ENCODE peak calls at places on chromosomes 1 and 21, in seven cellular contexts. One of them, this sample, is unnamed.
A peak's percentile ranks its signal among the peaks of the same experiment; 100 is the strongest.

GRCh38 chr1:213399695-213400094 is 348.7 kb downstream of the RPS6KC1 start:
- DNase-seq in A549: no peak
- DNase-seq in transverse colon: no peak
- DNase-seq in ovary: no peak
- DNase-seq in suprapubic skin: no peak
- DNase-seq in PC-9: no peak
- DNase-seq in CD8-positive, alpha-beta memory T cell: no peak
- DNase-seq in this sample: no peak

GRCh38 chr1:84836145-84836544 is 56.9 kb downstream of the LPAR3 start:
- DNase-seq in A549: no peak
- DNase-seq in transverse colon: no peak
- DNase-seq in ovary: no peak
- DNase-seq in suprapubic skin: no peak
- DNase-seq in PC-9: peak; percentile 50
- DNase-seq in CD8-positive, alpha-beta memory T cell: no peak
- DNase-seq in this sample: no peak

GRCh38 chr1:54377040-54377691 is 29.0 kb downstream of the SSBP3 start:
- DNase-seq in A549: no peak
- DNase-seq in transverse colon: no peak
- DNase-seq in ovary: peak; percentile 48
- DNase-seq in suprapubic skin: no peak
- DNase-seq in PC-9: no peak
- DNase-seq in CD8-positive, alpha-beta memory T cell: no peak
- DNase-seq in this sample: no peak

GRCh38 chr1:31396633-31397351 is 16.2 kb upstream of the SERINC2 start:
- DNase-seq in A549: no peak
- DNase-seq in transverse colon: no peak
- DNase-seq in ovary: no peak
- DNase-seq in suprapubic skin: no peak
- DNase-seq in PC-9: no peak
- DNase-seq in CD8-positive, alpha-beta memory T cell: no peak
- DNase-seq in this sample: no peak

GRCh38 chr1:47262787-47263413 is 30.9 kb upstream of the TAL1 start:
- DNase-seq in A549: peak; percentile 50
- DNase-seq in transverse colon: peak; percentile 53
- DNase-seq in ovary: no peak
- DNase-seq in suprapubic skin: no peak
- DNase-seq in PC-9: peak; percentile 40
- DNase-seq in CD8-positive, alpha-beta memory T cell: no peak
- DNase-seq in this sample: no peak

GRCh38 chr1:63537940-63538339 is 14.6 kb downstream of the EFCAB7 start:
- DNase-seq in A549: no peak
- DNase-seq in transverse colon: no peak
- DNase-seq in ovary: no peak
- DNase-seq in suprapubic skin: no peak
- DNase-seq in PC-9: no peak
- DNase-seq in CD8-positive, alpha-beta memory T cell: no peak
- DNase-seq in this sample: no peak

GRCh38 chr1:47875831-47876586 is 121.2 kb downstream of the TRABD2B start:
- DNase-seq in A549: no peak
- DNase-seq in transverse colon: no peak
- DNase-seq in ovary: no peak
- DNase-seq in suprapubic skin: no peak
- DNase-seq in PC-9: no peak
- DNase-seq in CD8-positive, alpha-beta memory T cell: no peak
- DNase-seq in this sample: no peak

GRCh38 chr1:112533029-112533428 is 24.3 kb downstream of the WNT2B start:
- DNase-seq in A549: no peak
- DNase-seq in transverse colon: no peak
- DNase-seq in ovary: no peak
- DNase-seq in suprapubic skin: no peak
- DNase-seq in PC-9: no peak
- DNase-seq in CD8-positive, alpha-beta memory T cell: no peak
- DNase-seq in this sample: no peak

GRCh38 chr1:234520908-234521801 is 42.2 kb upstream of the TARBP1 start:
- DNase-seq in A549: no peak
- DNase-seq in transverse colon: no peak
- DNase-seq in ovary: no peak
- DNase-seq in suprapubic skin: peak; percentile 35
- DNase-seq in PC-9: no peak
- DNase-seq in CD8-positive, alpha-beta memory T cell: no peak
- DNase-seq in this sample: no peak
- H3K27ac ChIP-seq in A549: peak overlapping the region; percentile 91
- H3K27ac ChIP-seq in transverse colon: no peak overlapping the region
- H3K27ac ChIP-seq in ovary: no peak overlapping the region
- H3K27ac ChIP-seq in suprapubic skin: no peak overlapping the region
- H3K27ac ChIP-seq in PC-9: no peak overlapping the region
- H3K27ac ChIP-seq in CD8-positive, alpha-beta memory T cell: no peak overlapping the region
- H3K27ac ChIP-seq in this sample: no peak overlapping the region

GRCh38 chr21:38388219-38388618 is 110.1 kb downstream of the ERG start:
- DNase-seq in A549: no peak
- DNase-seq in transverse colon: no peak
- DNase-seq in ovary: no peak
- DNase-seq in suprapubic skin: no peak
- DNase-seq in PC-9: no peak
- DNase-seq in CD8-positive, alpha-beta memory T cell: no peak
- DNase-seq in this sample: no peak
- H3K4me1 ChIP-seq in A549: no peaks in the 10 kb centered on the region
- H3K4me1 ChIP-seq in transverse colon: no peaks in the 10 kb centered on the region
- H3K4me1 ChIP-seq in ovary: no peaks in the 10 kb centered on the region
- H3K4me1 ChIP-seq in suprapubic skin: no peaks in the 10 kb centered on the region
- H3K4me1 ChIP-seq in PC-9: no peaks in the 10 kb centered on the region
- H3K4me1 ChIP-seq in CD8-positive, alpha-beta memory T cell: no peaks in the 10 kb centered on the region
- H3K4me1 ChIP-seq in this sample: peaks cover 63% of the 10 kb centered on the region

GRCh38 chr1:225842788-225843425 is 33.0 kb downstream of the EPHX1 start:
- DNase-seq in A549: no peak
- DNase-seq in transverse colon: no peak
- DNase-seq in ovary: no peak
- DNase-seq in suprapubic skin: no peak
- DNase-seq in PC-9: no peak
- DNase-seq in CD8-positive, alpha-beta memory T cell: no peak
- DNase-seq in this sample: no peak
- H3K27ac ChIP-seq in A549: peak overlapping the region; percentile 20
- H3K27ac ChIP-seq in transverse colon: no peak overlapping the region
- H3K27ac ChIP-seq in ovary: no peak overlapping the region
- H3K27ac ChIP-seq in suprapubic skin: no peak overlapping the region
- H3K27ac ChIP-seq in PC-9: no peak overlapping the region
- H3K27ac ChIP-seq in CD8-positive, alpha-beta memory T cell: no peak overlapping the region
- H3K27ac ChIP-seq in this sample: no peak overlapping the region

GRCh38 chr1:37479255-37480124 is 5.1 kb downstream of the ZC3H12A start:
- DNase-seq in A549: peak; percentile 81
- DNase-seq in transverse colon: peak; percentile 97
- DNase-seq in ovary: peak; percentile 80
- DNase-seq in suprapubic skin: peak; percentile 93
- DNase-seq in PC-9: peak; percentile 93
- DNase-seq in CD8-positive, alpha-beta memory T cell: peak; percentile 85
- DNase-seq in this sample: peak; percentile 96

GRCh38 chr1:37480125-37480466 is 5.7 kb downstream of the ZC3H12A start:
- DNase-seq in A549: no peak
- DNase-seq in transverse colon: no peak
- DNase-seq in ovary: peak; percentile 22
- DNase-seq in suprapubic skin: peak; percentile 78
- DNase-seq in PC-9: no peak
- DNase-seq in CD8-positive, alpha-beta memory T cell: no peak
- DNase-seq in this sample: no peak

GRCh38 chr1:37477946-37478345 is 3.6 kb downstream of the ZC3H12A start:
- DNase-seq in A549: no peak
- DNase-seq in transverse colon: peak; percentile 23
- DNase-seq in ovary: no peak
- DNase-seq in suprapubic skin: no peak
- DNase-seq in PC-9: no peak
- DNase-seq in CD8-positive, alpha-beta memory T cell: no peak
- DNase-seq in this sample: peak; percentile 36

GRCh38 chr1:37478451-37478871 is 4.1 kb downstream of the ZC3H12A start:
- DNase-seq in A549: no peak
- DNase-seq in transverse colon: peak; percentile 24
- DNase-seq in ovary: no peak
- DNase-seq in suprapubic skin: peak; percentile 55
- DNase-seq in PC-9: no peak
- DNase-seq in CD8-positive, alpha-beta memory T cell: peak; percentile 44
- DNase-seq in this sample: no peak

DNA sequence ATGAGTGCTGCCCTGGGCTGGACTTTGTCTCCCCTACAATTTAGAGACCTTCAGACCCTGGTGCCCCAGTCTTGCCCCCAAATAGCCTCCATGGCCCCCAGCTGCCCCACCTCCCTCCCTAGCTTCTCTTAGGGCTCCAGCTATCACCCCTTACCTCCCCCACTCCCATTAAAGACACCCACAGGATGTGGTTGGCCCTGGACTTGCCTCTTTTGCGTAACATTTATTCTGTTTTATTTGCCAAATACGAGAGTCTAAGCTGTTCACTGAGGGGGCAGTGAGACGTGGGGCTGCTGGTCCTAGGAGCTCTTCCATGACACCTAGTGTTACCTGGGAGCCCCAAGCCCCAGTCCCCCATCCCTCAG is 4.5 kb downstream of the ZC3H12A start:
- DNase-seq in A549: no peak
- DNase-seq in transverse colon: peak; percentile 47
- DNase-seq in ovary: no peak
- DNase-seq in suprapubic skin: peak; percentile 58
- DNase-seq in PC-9: no peak
- DNase-seq in CD8-positive, alpha-beta memory T cell: peak; percentile 47
- DNase-seq in this sample: peak; percentile 35
- H3K4me1 ChIP-seq in A549: peaks cover 52% of the 10 kb centered on the region
- H3K4me1 ChIP-seq in transverse colon: peaks cover 61% of the 10 kb centered on the region
- H3K4me1 ChIP-seq in ovary: peaks cover 38% of the 10 kb centered on the region
- H3K4me1 ChIP-seq in suprapubic skin: peaks cover 77% of the 10 kb centered on the region
- H3K4me1 ChIP-seq in PC-9: peaks cover 50% of the 10 kb centered on the region
- H3K4me1 ChIP-seq in CD8-positive, alpha-beta memory T cell: peaks cover 49% of the 10 kb centered on the region
- H3K4me1 ChIP-seq in this sample: peaks cover 84% of the 10 kb centered on the region

GRCh38 chr21:45327458-45328197 is 39.9 kb upstream of the POFUT2 start:
- DNase-seq in A549: no peak
- DNase-seq in transverse colon: no peak
- DNase-seq in ovary: no peak
- DNase-seq in suprapubic skin: no peak
- DNase-seq in PC-9: no peak
- DNase-seq in CD8-positive, alpha-beta memory T cell: no peak
- DNase-seq in this sample: peak; percentile 32
- H3K27ac ChIP-seq in A549: peak overlapping the region; percentile 100
- H3K27ac ChIP-seq in transverse colon: no peak overlapping the region
- H3K27ac ChIP-seq in ovary: no peak overlapping the region
- H3K27ac ChIP-seq in suprapubic skin: no peak overlapping the region
- H3K27ac ChIP-seq in PC-9: no peak overlapping the region
- H3K27ac ChIP-seq in CD8-positive, alpha-beta memory T cell: no peak overlapping the region
- H3K27ac ChIP-seq in this sample: no peak overlapping the region

GRCh38 chr21:44999428-44999971 is 59.7 kb downstream of the SLX9 start:
- DNase-seq in A549: no peak
- DNase-seq in transverse colon: no peak
- DNase-seq in ovary: no peak
- DNase-seq in suprapubic skin: no peak
- DNase-seq in PC-9: no peak
- DNase-seq in CD8-positive, alpha-beta memory T cell: no peak
- DNase-seq in this sample: peak; percentile 65

GRCh38 chr21:44998621-44999427 is 59.0 kb downstream of the SLX9 start:
- DNase-seq in A549: no peak
- DNase-seq in transverse colon: no peak
- DNase-seq in ovary: no peak
- DNase-seq in suprapubic skin: no peak
- DNase-seq in PC-9: no peak
- DNase-seq in CD8-positive, alpha-beta memory T cell: no peak
- DNase-seq in this sample: peak; percentile 68

GRCh38 chr21:44999972-45000636 is 60.3 kb downstream of the SLX9 start:
- DNase-seq in A549: no peak
- DNase-seq in transverse colon: no peak
- DNase-seq in ovary: no peak
- DNase-seq in suprapubic skin: no peak
- DNase-seq in PC-9: no peak
- DNase-seq in CD8-positive, alpha-beta memory T cell: no peak
- DNase-seq in this sample: peak; percentile 51

GRCh38 chr21:45001134-45002095 is 61.6 kb downstream of the SLX9 start:
- DNase-seq in A549: peak; percentile 18
- DNase-seq in transverse colon: peak; percentile 63
- DNase-seq in ovary: no peak
- DNase-seq in suprapubic skin: no peak
- DNase-seq in PC-9: peak; percentile 52
- DNase-seq in CD8-positive, alpha-beta memory T cell: no peak
- DNase-seq in this sample: peak; percentile 72

DNA sequence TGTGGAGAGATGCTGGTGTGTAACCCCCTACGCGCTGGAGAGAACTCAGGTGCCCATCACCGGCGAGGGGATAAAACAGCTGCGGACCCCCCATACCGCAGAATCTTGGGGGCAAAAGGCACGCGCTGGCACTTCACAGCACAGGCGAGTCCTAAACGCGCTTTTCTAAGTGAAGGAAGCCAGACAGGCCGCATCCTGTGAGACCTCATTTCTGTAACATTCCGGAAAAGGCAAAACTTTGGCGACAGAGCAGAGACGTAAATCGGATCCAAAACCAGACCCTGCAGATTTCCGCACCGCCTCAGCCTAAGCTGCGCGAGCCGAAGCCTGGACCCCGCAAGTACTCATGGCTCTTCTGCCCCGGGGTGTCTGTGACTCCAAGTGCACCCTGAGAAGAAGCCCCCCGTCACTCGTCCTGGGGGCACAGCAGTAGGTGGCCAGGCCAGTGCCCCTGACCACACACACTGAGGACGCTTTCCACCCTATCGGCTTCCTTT is 60.9 kb downstream of the SLX9 start:
- DNase-seq in A549: no peak
- DNase-seq in transverse colon: no peak
- DNase-seq in ovary: no peak
- DNase-seq in suprapubic skin: no peak
- DNase-seq in PC-9: no peak
- DNase-seq in CD8-positive, alpha-beta memory T cell: no peak
- DNase-seq in this sample: no peak
- H3K4me1 ChIP-seq in A549: peaks cover 5% of the 10 kb centered on the region
- H3K4me1 ChIP-seq in transverse colon: peaks cover 16% of the 10 kb centered on the region
- H3K4me1 ChIP-seq in ovary: no peaks in the 10 kb centered on the region
- H3K4me1 ChIP-seq in suprapubic skin: peaks cover 31% of the 10 kb centered on the region
- H3K4me1 ChIP-seq in PC-9: peaks cover 3% of the 10 kb centered on the region
- H3K4me1 ChIP-seq in CD8-positive, alpha-beta memory T cell: no peaks in the 10 kb centered on the region
- H3K4me1 ChIP-seq in this sample: peaks cover 4% of the 10 kb centered on the region

This sample was measured in left lung.